ENCODE peak calls at places on chromosomes 6 and 20, in six cellular contexts. Y is AG09319, E is psoas muscle, M is neural crest cell, T is fibroblast of the aortic adventitia, H is B cell. A is an unnamed sample.

GRCh38 chr6:122147291-122147690 is 252.2 kb upstream of the HSF2 start:
- DNase-seq in Y (no peak), E (no peak), M (no peak), T (no peak), H (no peak), A (no peak)

GRCh38 chr20:57259179-57260021 is 7.0 kb downstream of the BMP7 start:
- DNase-seq in Y (no peak), E (no peak), M (no peak), T (no peak), H (no peak), A (no peak)

GRCh38 chr6:147467891-147468290 is 40.6 kb upstream of the SAMD5 start:
- DNase-seq in Y (no peak), E (no peak), M (no peak), T (no peak), H (no peak), A (no peak)

GRCh38 chr6:148682990-148683389 is 63.8 kb upstream of the UST start:
- DNase-seq in Y (no peak), E (no peak), M (no peak), T (no peak), H (peak; percentile 48), A (no peak)

GRCh38 chr6:43916091-43916923 is 146.3 kb downstream of the VEGFA start:
- DNase-seq in Y (no peak), E (no peak), M (no peak), T (peak; percentile 91), H (no peak), A (no peak)

GRCh38 chr6:24855389-24856245 is 56.9 kb upstream of the ARMH2 start:
- DNase-seq in Y (peak; percentile 54), E (peak; percentile 27), M (peak; percentile 55), T (peak; percentile 81), H (peak; percentile 78), A (peak; percentile 75)

GRCh38 chr6:148415511-148416286 is 73.1 kb downstream of the SASH1 start:
- DNase-seq in Y (no peak), E (no peak), M (no peak), T (no peak), H (no peak), A (no peak)

GRCh38 chr20:208937-209566 is 18.0 kb upstream of the DEFB129 start:
- DNase-seq in Y (peak; percentile 35), E (no peak), M (no peak), T (peak; percentile 80), H (peak; percentile 41), A (peak; percentile 23)

GRCh38 chr6:106082735-106083398 is 3.3 kb upstream of the PRDM1 start:
- DNase-seq in Y (no peak), E (no peak), M (no peak), T (peak; percentile 72), H (no peak), A (no peak)

DNA sequence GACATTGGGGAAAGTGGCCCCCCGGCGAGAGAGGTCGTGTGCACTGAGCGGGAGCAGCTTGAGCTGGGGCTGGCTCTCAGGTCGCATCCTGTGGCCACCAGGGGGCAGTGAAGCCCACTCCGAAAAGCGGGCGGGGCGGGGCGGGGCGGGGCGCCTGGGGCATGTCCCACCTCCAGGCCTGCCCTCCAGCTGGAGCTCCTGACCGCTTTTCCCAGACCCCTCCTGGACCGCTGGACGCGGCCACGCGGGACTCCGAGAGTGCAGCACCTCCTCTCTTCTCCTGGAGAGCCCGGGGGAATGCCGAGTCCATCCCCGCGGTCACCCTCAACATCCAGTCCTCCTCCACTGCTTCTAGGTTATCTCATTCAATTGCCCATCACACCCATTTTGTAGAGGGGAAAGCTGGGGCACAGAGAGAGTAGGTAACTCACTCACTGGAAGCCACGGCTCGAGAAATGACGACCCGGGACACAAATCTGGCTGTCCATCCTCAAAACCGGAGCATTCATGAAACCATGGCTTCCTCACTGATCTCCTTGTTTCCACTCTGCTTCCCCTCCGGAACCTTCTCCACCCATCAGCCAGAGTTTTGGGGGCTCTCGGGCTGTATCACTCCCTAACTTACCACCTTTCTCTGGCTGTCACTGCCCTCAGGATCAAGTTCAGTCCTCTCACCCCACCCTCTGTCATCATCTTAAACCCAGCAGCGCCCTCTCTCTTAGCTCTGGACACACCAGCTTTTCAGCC is 24.1 kb downstream of the COX4I2 start:
- DNase-seq in Y (peak; percentile 38), E (peak; percentile 84), M (peak; percentile 89), T (peak; percentile 65), H (peak; percentile 78), A (peak; percentile 88)
- TF ChIP-seq CTCF in Y (peak; percentile 62), E (peak; percentile 89), M (peak; percentile 95), T (peak; percentile 72), H (peak; percentile 80), A (peak; percentile 83)

DNA sequence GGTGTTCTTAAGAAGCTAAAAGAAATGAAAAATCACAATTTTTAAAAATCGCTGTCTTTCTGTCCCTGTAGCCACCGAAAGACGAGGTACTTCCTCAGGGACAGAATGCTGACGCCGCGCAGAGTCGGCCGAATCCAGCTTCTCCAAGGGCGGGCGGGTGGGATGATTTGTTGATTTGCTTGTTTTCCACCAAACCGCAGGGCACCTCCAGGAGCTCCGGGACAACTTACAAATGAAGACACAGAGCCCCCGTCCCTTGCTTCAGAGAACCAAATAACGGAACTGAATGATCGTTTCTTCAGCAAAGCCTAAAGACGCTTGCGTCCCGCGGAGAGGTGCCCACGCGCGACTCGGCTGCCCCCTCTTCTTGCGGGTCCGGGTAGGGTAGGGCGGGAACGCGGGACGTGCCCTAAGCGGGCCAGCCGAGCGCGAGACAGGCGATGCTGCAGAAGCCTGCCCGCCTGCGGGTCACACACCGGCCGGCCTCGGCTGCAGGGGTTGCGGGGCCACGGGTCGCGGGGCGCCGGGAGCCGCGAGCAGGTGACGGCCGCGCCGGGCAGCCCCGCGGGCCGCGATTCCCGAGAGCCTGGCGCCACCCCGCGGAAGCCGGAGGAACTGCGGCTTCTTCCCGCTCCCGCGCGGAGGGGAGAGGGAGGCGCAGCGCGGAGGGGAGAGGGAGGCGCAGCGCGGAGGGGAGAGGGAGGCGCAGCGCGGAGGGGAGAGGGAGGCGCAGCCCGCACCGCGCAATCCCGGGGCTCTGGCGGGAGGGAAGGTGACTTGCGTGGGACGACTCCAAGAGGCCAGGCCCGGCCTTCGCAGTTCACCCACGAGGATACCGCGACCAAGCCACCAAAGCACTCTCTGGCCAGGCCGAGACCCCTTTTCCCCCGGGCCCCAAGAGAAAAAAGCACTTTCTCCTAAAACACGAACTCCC is 7.7 kb upstream of the FOXF2 start:
- DNase-seq in Y (no peak), E (peak; percentile 53), M (peak; percentile 82), T (no peak), H (no peak), A (peak; percentile 83)
- TF ChIP-seq CTCF in Y (peak; percentile 50), E (peak; percentile 94), M (peak; percentile 91), T (peak; percentile 71), H (peak; percentile 79), A (peak; percentile 94)

DNA sequence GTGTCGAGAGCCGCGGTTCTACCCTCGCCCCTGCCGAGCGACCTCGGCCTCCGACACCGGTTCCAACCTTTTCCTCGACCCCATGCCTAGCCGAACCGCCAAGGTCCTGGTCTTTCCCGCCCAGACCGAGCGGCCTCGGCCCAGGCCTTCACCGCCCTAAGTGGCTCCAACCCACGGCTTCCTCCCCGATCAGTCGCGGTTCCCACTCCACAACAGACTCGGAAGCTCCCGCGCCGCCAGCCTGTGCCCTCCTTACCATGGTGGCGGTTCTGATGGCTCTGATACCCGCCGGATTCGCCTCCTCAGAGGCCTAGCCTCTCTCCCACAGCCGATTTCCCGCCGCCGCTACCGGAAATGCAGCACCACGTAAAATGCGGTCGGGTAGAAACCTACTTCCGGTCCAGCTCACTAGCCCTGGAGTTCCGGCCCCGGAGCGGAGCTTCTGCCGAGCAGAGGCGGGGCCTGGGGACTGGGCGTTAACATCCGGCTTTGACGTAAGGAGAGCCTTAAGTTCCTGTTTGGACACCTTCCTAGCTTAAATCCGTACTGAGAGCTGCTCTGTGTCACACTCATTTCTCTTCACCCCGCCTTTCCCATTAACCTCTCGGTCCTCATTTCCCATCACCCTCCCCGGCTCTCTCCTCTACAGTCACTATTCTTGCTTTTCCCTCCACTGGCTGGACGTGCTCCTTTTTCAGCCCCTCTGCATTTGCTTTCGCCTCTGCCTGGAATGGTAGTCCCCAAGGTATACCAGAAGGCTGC is at the start of gene SNRPB:
- DNase-seq in Y (peak; percentile 98), E (peak; percentile 95), M (peak; percentile 93), T (peak; percentile 100), H (peak; percentile 98), A (peak; percentile 96)
- TF ChIP-seq CTCF in Y (no peak), E (no peak), M (no peak), T (no peak), H (no peak), A (no peak)

DNA sequence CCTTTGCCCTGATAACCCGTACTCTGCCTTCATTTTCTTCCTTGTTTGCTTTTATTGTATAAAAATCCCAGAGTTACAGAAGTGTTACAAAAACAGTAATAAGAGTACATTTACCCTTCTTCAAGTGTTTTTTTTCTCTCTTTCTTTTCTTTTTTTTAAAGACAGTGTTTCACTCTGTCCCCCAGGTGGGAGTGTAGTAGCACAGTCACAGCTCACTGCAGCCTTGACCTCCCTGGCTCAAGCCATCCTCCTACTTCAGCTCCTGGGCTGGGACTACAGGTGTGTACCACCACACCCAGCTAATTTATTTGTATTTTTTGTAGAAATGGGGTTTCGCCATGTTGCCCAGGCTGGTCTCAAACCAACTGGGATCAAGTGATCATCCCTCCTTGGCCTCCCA is 402.7 kb downstream of the CDKAL1 start:
- DNase-seq in Y (no peak), E (no peak), M (no peak), T (no peak), H (no peak), A (no peak)
- TF ChIP-seq CTCF in Y (no peak), E (no peak), M (no peak), T (no peak), H (no peak), A (no peak)

DNA sequence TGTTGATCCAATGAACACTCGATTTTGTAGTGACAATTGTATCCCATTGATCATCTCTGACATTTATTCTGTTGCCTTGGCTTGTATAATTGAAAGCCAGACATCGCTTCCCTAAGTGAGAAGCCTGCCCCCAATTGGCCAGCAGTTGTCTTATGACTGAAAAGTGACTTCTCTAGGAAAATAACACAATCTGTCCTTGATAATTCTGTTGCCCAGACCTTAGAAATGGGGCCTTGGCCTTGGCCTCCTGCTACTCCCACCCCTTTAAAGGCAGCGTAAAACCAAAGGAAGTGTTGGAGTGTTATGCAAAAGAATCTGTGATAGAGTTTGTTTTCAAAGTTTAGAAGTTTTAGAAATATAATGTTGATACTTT is 39.8 kb downstream of the TXLNB start:
- DNase-seq in Y (no peak), E (no peak), M (no peak), T (no peak), H (no peak), A (no peak)
- TF ChIP-seq CTCF in Y (no peak), E (no peak), M (no peak), T (no peak), H (no peak), A (no peak)

A was measured in GM13977.